ENCODE peak calls at places on chromosomes 6 and 20, in seven cellular contexts. M is SW 1271; K is heart left ventricle; X is cardiac muscle cell; W is stimulated activated CD4-positive, alpha-beta T cell treated with anti-CD3 and anti-CD28 coated beads, Interleukin-4, amount 100 ng/mL, for 48 hours; N is ascending aorta; C is NCI-H1092 treated with DMSO at 0.1 percent for 48 hours. V is an unnamed sample.

GRCh38 chr20:18721716-18722115 is 91.9 kb upstream of the SCP2D1 start:
- DNase-seq in M (no peak), K (no peak), X (no peak), W (no peak), N (no peak), C (no peak), V (peak)

GRCh38 chr6:44072959-44073611 is 54.2 kb downstream of the MRPL14 start:
- DNase-seq in M (no peak), K (peak), X (peak), W (peak), N (peak), C (no peak), V (peak)

GRCh38 chr6:38346291-38347079 is 293.2 kb downstream of the BTBD9 start:
- DNase-seq in M (peak), K (no peak), X (no peak), W (no peak), N (no peak), C (no peak), V (no peak)

GRCh38 chr6:53327017-53327395 is 21.7 kb downstream of the ELOVL5 start:
- DNase-seq in M (peak), K (no peak), X (no peak), W (no peak), N (no peak), C (no peak), V (no peak)

GRCh38 chr6:70706491-70707123 is 38.9 kb downstream of the SMAP1 start:
- DNase-seq in M (peak), K (no peak), X (peak), W (no peak), N (no peak), C (peak), V (no peak)

GRCh38 chr6:37491161-37491829 is 8.4 kb downstream of the CCDC167 start:
- DNase-seq in M (no peak), K (no peak), X (no peak), W (no peak), N (no peak), C (peak), V (no peak)

GRCh38 chr20:54118220-54119001 is 48.0 kb upstream of the BCAS1 start:
- DNase-seq in M (no peak), K (no peak), X (no peak), W (no peak), N (no peak), C (no peak), V (no peak)

GRCh38 chr6:101747711-101748110 is 354.2 kb downstream of the GRIK2 start:
- DNase-seq in M (no peak), K (peak), X (no peak), W (no peak), N (no peak), C (no peak), V (peak)

V was measured in testis.